ENCODE peak calls at places on chromosomes 4 and X, in eight cellular contexts. K is mammary epithelial cell, W is lower leg skin, B is glutamatergic neuron, C is fibroblast of pulmonary artery, Z is AG04450, H is BJ, Q is PC-9. E is an unnamed sample.

GRCh38 chr4:142549248-142549647 is 296.9 kb downstream of the INPP4B start:
- DNase-seq in K (peak), W (no peak), B (no peak), C (no peak), Z (no peak), H (no peak), Q (no peak), E (no peak)

GRCh38 chr4:61173799-61174198 is 26.3 kb upstream of the ADGRL3 start:
- DNase-seq in K (no peak), W (no peak), B (no peak), C (no peak), Z (no peak), H (no peak), Q (no peak), E (no peak)

GRCh38 chr4:5238106-5238505 is 186.8 kb downstream of the STK32B start:
- DNase-seq in K (no peak), W (no peak), B (no peak), C (no peak), Z (no peak), H (peak), Q (no peak), E (no peak)

GRCh38 chr4:138138774-138139173 is 103.4 kb downstream of the SLC7A11 start:
- DNase-seq in K (no peak), W (no peak), B (no peak), C (no peak), Z (no peak), H (no peak), Q (no peak), E (no peak)

GRCh38 chrX:3501833-3502535 is 155.5 kb upstream of the MXRA5 start:
- DNase-seq in K (peak), W (no peak), B (no peak), C (no peak), Z (no peak), H (no peak), Q (no peak), E (no peak)

GRCh38 chr4:139828966-139829662 is 163.5 kb downstream of the MGST2 start:
- DNase-seq in K (no peak), W (no peak), B (no peak), C (no peak), Z (no peak), H (no peak), Q (no peak), E (no peak)

GRCh38 chrX:38438321-38438720 is 85.9 kb downstream of the OTC start:
- DNase-seq in K (no peak), W (no peak), B (no peak), C (no peak), Z (no peak), H (no peak), Q (no peak), E (no peak)

GRCh38 chr4:110618091-110619000 is 4.5 kb downstream of the PITX2 start:
- DNase-seq in K (no peak), W (peak), B (peak), C (no peak), Z (no peak), H (no peak), Q (no peak), E (no peak)

GRCh38 chr4:13528823-13529129 is 15.5 kb downstream of the NKX3-2 start:
- DNase-seq in K (no peak), W (no peak), B (no peak), C (no peak), Z (no peak), H (no peak), Q (no peak), E (no peak)

GRCh38 chrX:51420610-51421009 is 75.8 kb downstream of the NUDT11 start:
- DNase-seq in K (peak), W (no peak), B (no peak), C (peak), Z (peak), H (no peak), Q (no peak), E (no peak)

GRCh38 chr4:26105815-26106699 is 192.0 kb downstream of the SMIM20 start:
- DNase-seq in K (peak), W (no peak), B (no peak), C (peak), Z (no peak), H (peak), Q (no peak), E (no peak)

GRCh38 chrX:111035991-111036390 is 60.0 kb upstream of the PAK3 start:
- DNase-seq in K (no peak), W (no peak), B (no peak), C (no peak), Z (no peak), H (no peak), Q (no peak), E (no peak)

GRCh38 chr4:148573284-148573683 is 131.1 kb upstream of the NR3C2 start:
- DNase-seq in K (no peak), W (no peak), B (no peak), C (no peak), Z (no peak), H (no peak), Q (no peak), E (no peak)

GRCh38 chrX:11105080-11105479 is 6.1 kb upstream of the HCCS start:
- DNase-seq in K (peak), W (no peak), B (no peak), C (peak), Z (no peak), H (no peak), Q (no peak), E (no peak)

GRCh38 chr4:170464614-170465197 is 374.9 kb upstream of the AADAT start:
- DNase-seq in K (no peak), W (no peak), B (no peak), C (no peak), Z (no peak), H (no peak), Q (no peak), E (no peak)

GRCh38 chr4:43163101-43163792 is 270.7 kb downstream of the GRXCR1 start:
- DNase-seq in K (no peak), W (no peak), B (no peak), C (no peak), Z (no peak), H (no peak), Q (no peak), E (no peak)

GRCh38 chr4:68872442-68873217 is 56.8 kb downstream of the UGT2B10 start:
- DNase-seq in K (no peak), W (no peak), B (no peak), C (no peak), Z (no peak), H (no peak), Q (no peak), E (no peak)

GRCh38 chr4:25234390-25235367 is 846 bp downstream of the PI4K2B start:
- DNase-seq in K (peak), W (peak), B (peak), C (peak), Z (peak), H (peak), Q (peak), E (peak)

GRCh38 chr4:121796283-121796682 is 4.8 kb upstream of the EXOSC9 start:
- DNase-seq in K (no peak), W (no peak), B (no peak), C (no peak), Z (no peak), H (no peak), Q (no peak), E (no peak)

GRCh38 chr4:182091128-182091527 is 152.1 kb upstream of the TENM3 start:
- DNase-seq in K (no peak), W (no peak), B (no peak), C (no peak), Z (no peak), H (no peak), Q (no peak), E (no peak)

GRCh38 chr4:76993787-76994641 is 44.5 kb downstream of the SEPTIN11 start:
- DNase-seq in K (no peak), W (no peak), B (no peak), C (no peak), Z (no peak), H (no peak), Q (no peak), E (no peak)

GRCh38 chr4:167989815-167990214 is 102.5 kb upstream of the ANXA10 start:
- DNase-seq in K (no peak), W (no peak), B (no peak), C (peak), Z (no peak), H (no peak), Q (no peak), E (no peak)

GRCh38 chr4:8352368-8353157 is 83.0 kb downstream of the HTRA3 start:
- DNase-seq in K (no peak), W (peak), B (peak), C (no peak), Z (no peak), H (no peak), Q (no peak), E (no peak)

GRCh38 chr4:118834960-118835895 is 698 bp downstream of the SEC24D start:
- DNase-seq in K (peak), W (peak), B (peak), C (peak), Z (peak), H (peak), Q (peak), E (peak)

GRCh38 chrX:136577562-136577961 is 45.5 kb downstream of the VGLL1 start:
- DNase-seq in K (peak), W (no peak), B (peak), C (peak), Z (peak), H (no peak), Q (peak), E (peak)

GRCh38 chr4:138677212-138677611 is 338.4 kb upstream of the NOCT start:
- DNase-seq in K (no peak), W (no peak), B (no peak), C (no peak), Z (no peak), H (no peak), Q (no peak), E (no peak)

DNA sequence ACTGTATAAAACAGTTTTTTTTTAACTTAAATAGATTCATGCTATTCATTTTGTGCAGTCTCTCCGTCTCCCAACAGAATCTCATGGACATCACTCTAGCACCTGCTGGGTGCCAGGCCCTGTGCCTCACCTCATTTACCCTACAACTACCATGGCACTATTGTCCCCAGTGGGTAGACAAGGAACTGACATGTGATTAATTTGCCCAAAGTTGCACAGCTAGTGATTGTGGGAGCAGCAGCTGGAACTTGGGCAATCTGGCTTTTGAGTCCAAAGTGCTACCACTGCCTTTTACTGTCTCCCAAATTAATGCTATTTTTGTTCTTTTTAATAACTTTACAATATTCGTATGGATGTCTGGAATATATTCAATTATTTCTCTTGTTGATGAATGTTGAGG is 11.2 kb upstream of the PGRMC2 start:
- DNase-seq in K (no peak), W (no peak), B (no peak), C (no peak), Z (no peak), H (no peak), Q (no peak), E (no peak)
- TF ChIP-seq CTCF in K (no peak), W (no peak), B (no peak), C (no peak), Z (no peak), H (no peak), Q (no peak), E (no peak)

GRCh38 chr4:78954048-78954666 is 14.9 kb upstream of the PAQR3 start:
- DNase-seq in K (no peak), W (no peak), B (peak), C (peak), Z (no peak), H (no peak), Q (peak), E (no peak)
- TF ChIP-seq CTCF in K (peak), W (no peak), B (peak), C (peak), Z (peak), H (peak), Q (peak), E (peak)

GRCh38 chr4:3467601-3468031 is 4.5 kb downstream of the DOK7 start:
- DNase-seq in K (no peak), W (no peak), B (peak), C (no peak), Z (no peak), H (no peak), Q (no peak), E (no peak)

GRCh38 chr4:3464911-3465697 is 2.0 kb downstream of the DOK7 start:
- DNase-seq in K (no peak), W (no peak), B (peak), C (no peak), Z (no peak), H (no peak), Q (no peak), E (no peak)

GRCh38 chr4:3466691-3467600 is 3.8 kb downstream of the DOK7 start:
- DNase-seq in K (no peak), W (no peak), B (peak), C (no peak), Z (no peak), H (no peak), Q (no peak), E (no peak)

GRCh38 chr4:3464349-3464905 is 1.3 kb downstream of the DOK7 start:
- DNase-seq in K (no peak), W (no peak), B (peak), C (no peak), Z (no peak), H (no peak), Q (no peak), E (no peak)

DNA sequence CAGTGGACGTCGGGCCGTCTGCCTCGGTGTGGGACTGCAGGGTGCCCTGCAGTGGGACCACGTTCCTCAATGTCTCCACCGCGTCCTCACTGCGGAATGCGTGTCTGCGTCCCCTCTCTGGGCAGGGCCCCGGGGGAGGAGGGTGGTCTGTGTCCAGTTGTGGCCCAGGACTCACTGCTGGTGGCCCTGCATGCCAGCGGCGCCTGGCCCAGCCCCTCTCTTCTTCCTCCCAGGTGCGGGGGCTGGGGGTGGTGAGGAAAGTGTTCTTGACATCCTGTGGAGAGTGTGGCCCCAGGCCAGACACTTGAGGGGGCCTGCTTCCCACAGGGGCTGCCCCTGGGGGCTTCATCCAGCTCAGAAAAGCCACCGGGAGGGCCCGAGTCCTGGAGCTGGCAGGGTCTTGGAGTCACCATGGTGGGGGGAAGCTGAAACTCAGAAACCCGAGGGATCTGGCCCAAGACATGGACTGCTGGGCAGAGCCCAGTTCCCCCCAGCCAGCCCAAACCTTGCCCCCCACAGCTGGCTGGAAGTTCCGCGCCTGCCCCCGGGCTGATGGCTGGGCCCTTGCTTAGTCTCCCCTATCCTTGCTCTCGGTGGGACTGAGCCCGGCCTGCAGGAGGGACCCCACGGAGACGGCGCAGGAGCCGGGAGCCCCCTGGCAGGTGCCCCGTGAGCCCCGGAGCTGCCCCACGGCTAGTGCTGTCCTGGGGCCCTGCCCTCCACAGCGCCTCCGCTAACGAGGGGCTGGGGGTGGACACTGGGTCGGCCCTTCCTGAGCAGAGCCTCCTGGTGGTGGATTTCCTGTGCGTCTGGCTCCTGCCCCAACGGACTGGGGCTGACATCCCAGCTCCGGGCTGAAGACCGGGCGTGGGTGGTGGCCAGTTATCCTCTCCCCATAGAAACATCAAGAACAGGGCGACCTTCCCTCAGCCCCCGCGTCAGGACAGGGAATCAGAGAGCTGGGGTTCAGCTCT is 2.9 kb downstream of the DOK7 start:
- DNase-seq in K (no peak), W (no peak), B (peak), C (no peak), Z (no peak), H (no peak), Q (no peak), E (no peak)
- TF ChIP-seq CTCF in K (no peak), W (no peak), B (peak), C (peak), Z (peak), H (peak), Q (no peak), E (peak)

DNA sequence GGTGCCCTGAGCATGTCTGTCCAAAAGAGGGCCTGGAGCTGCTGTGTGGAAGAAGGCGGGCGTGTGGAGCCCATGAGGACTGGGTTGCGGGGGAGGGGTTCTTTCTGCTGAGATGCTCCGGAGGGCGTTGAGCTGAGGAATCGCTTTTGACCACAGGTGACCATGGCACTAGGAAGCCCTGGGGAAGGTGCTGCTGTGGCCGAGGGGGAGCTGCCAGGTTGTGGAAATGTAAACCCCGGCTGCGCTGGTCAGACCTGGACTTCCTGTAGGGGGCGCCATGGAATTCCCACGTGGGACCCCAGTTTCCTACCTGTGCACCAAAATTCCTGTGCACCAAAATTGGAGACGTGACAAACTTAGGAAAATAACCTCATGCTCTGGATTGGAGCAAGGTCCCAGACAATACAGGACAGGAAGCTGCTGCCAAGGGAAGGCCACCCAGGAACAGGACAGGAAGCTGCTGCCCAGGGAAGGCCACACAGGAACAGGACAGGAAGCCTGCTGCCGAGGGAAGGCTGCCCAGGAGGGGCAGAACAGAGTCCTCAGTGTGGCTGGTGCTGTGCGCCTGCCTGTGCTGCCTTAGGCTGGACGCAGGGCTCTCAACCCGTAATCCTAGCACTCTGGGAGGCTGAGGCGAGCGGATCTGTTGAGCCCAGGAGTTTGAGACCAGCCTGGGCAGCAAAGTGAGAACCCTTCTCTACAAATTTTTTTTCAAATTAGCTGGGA is 28.4 kb upstream of the UVSSA start:
- DNase-seq in K (no peak), W (no peak), B (no peak), C (no peak), Z (no peak), H (no peak), Q (no peak), E (no peak)
- TF ChIP-seq CTCF in K (peak), W (no peak), B (peak), C (peak), Z (peak), H (peak), Q (peak), E (peak)

GRCh38 chr4:81738891-81739290 is 267.2 kb upstream of the RASGEF1B start:
- DNase-seq in K (no peak), W (no peak), B (no peak), C (no peak), Z (no peak), H (no peak), Q (no peak), E (no peak)

GRCh38 chr4:81740492-81740891 is 268.8 kb upstream of the RASGEF1B start:
- DNase-seq in K (no peak), W (no peak), B (no peak), C (no peak), Z (no peak), H (no peak), Q (no peak), E (no peak)

GRCh38 chr4:81737865-81738559 is 266.3 kb upstream of the RASGEF1B start:
- DNase-seq in K (no peak), W (no peak), B (no peak), C (no peak), Z (no peak), H (no peak), Q (no peak), E (no peak)

GRCh38 chr4:81732980-81733379 is 261.3 kb upstream of the RASGEF1B start:
- DNase-seq in K (no peak), W (no peak), B (no peak), C (no peak), Z (no peak), H (no peak), Q (no peak), E (no peak)

GRCh38 chr4:81736324-81736723 is 264.6 kb upstream of the RASGEF1B start:
- DNase-seq in K (no peak), W (no peak), B (no peak), C (no peak), Z (no peak), H (no peak), Q (no peak), E (no peak)
- TF ChIP-seq CTCF in K (no peak), W (no peak), B (no peak), C (no peak), Z (no peak), H (no peak), Q (no peak), E (no peak)

GRCh38 chr4:155413451-155413850 is 36.7 kb upstream of the MAP9 start:
- DNase-seq in K (no peak), W (no peak), B (no peak), C (no peak), Z (no peak), H (no peak), Q (no peak), E (no peak)

GRCh38 chr4:155423671-155424070 is 46.9 kb upstream of the MAP9 start:
- DNase-seq in K (no peak), W (no peak), B (no peak), C (no peak), Z (no peak), H (no peak), Q (no peak), E (no peak)

GRCh38 chr4:155415662-155416061 is 38.9 kb upstream of the MAP9 start:
- DNase-seq in K (no peak), W (no peak), B (no peak), C (no peak), Z (no peak), H (no peak), Q (no peak), E (no peak)

GRCh38 chr4:155419266-155419665 is 42.5 kb upstream of the MAP9 start:
- DNase-seq in K (peak), W (no peak), B (no peak), C (peak), Z (peak), H (no peak), Q (no peak), E (no peak)
- TF ChIP-seq CTCF in K (no peak), W (no peak), B (no peak), C (no peak), Z (no peak), H (no peak), Q (no peak), E (no peak)

GRCh38 chrX:15814811-15815210 is 24.5 kb downstream of the ZRSR2 start:
- DNase-seq in K (no peak), W (no peak), B (no peak), C (no peak), Z (no peak), H (no peak), Q (no peak), E (no peak)

GRCh38 chrX:15812212-15812938 is 22.1 kb downstream of the ZRSR2 start:
- DNase-seq in K (no peak), W (no peak), B (no peak), C (no peak), Z (no peak), H (no peak), Q (no peak), E (no peak)

GRCh38 chrX:15816886-15817285 is 26.6 kb downstream of the ZRSR2 start:
- DNase-seq in K (no peak), W (no peak), B (no peak), C (peak), Z (no peak), H (no peak), Q (no peak), E (no peak)

GRCh38 chrX:15816453-15816838 is 26.2 kb downstream of the ZRSR2 start:
- DNase-seq in K (no peak), W (no peak), B (no peak), C (no peak), Z (no peak), H (no peak), Q (no peak), E (no peak)

GRCh38 chrX:15815779-15816452 is 25.6 kb downstream of the ZRSR2 start:
- DNase-seq in K (no peak), W (no peak), B (no peak), C (peak), Z (no peak), H (no peak), Q (no peak), E (no peak)
- TF ChIP-seq CTCF in K (peak), W (no peak), B (peak), C (peak), Z (peak), H (peak), Q (no peak), E (peak)